ENCODE peak calls at places on chromosomes 7 and 10, in nine cellular contexts. N is A549, Z is dorsolateral prefrontal cortex, F is WERI-Rb-1, K is Panc1, Y is cardiac fibroblast, P is fibroblast of mammary gland, X is fibroblast of villous mesenchyme, C is heart left ventricle. H is an unnamed sample.

GRCh38 chr7:17485368-17485767 is 186.9 kb downstream of the AHR start:
- DNase-seq in K (no peak), P (no peak), F (no peak), C (no peak), Z (no peak), Y (no peak), N (no peak), X (no peak), H (no peak)

GRCh38 chr10:77970869-77971803 is 44.6 kb upstream of the DLG5 start:
- DNase-seq in C (peak), Z (no peak), X (peak), F (no peak), Y (peak), K (peak), N (peak), P (peak), H (peak)

GRCh38 chr10:6507311-6507710 is 72.8 kb downstream of the PRKCQ start:
- DNase-seq in K (no peak), Z (no peak), X (no peak), F (no peak), N (no peak), Y (no peak), C (no peak), P (no peak), H (no peak)

GRCh38 chr7:151233111-151233701 is 923 bp downstream of the CHPF2 start:
- DNase-seq in K (no peak), F (no peak), C (peak), Y (peak), N (peak), Z (no peak), X (peak), P (peak), H (peak)

GRCh38 chr7:83111391-83111790 is 51.3 kb downstream of the PCLO start:
- DNase-seq in P (no peak), F (no peak), X (no peak), Z (no peak), K (no peak), C (no peak), Y (peak), N (no peak), H (no peak)

GRCh38 chr7:269721-270120 is 20.2 kb upstream of the FOXL3 start:
- DNase-seq in F (no peak), X (no peak), C (peak), N (no peak), Y (no peak), Z (no peak), K (no peak), P (no peak), H (no peak)

GRCh38 chr10:70381491-70382421 is 669 bp downstream of the LRRC20 start:
- DNase-seq in F (peak), N (peak), P (no peak), C (peak), Y (peak), X (no peak), Z (peak), K (no peak), H (no peak)

GRCh38 chr10:76401006-76401405 is 969.6 kb downstream of the LRMDA start:
- DNase-seq in F (no peak), K (no peak), X (no peak), Y (no peak), N (no peak), C (no peak), P (peak), Z (no peak), H (no peak)

GRCh38 chr10:35752469-35753450 is 110.7 kb upstream of the FZD8 start:
- DNase-seq in P (peak), Y (peak), N (no peak), Z (no peak), K (no peak), X (peak), F (no peak), C (peak), H (no peak)

GRCh38 chr7:108385834-108386422 is 70.3 kb downstream of the NRCAM start:
- DNase-seq in K (no peak), F (no peak), P (no peak), N (no peak), Y (no peak), X (no peak), Z (no peak), C (no peak), H (no peak)

GRCh38 chr7:35819310-35819709 is 18.5 kb downstream of the SEPTIN7 start:
- DNase-seq in F (no peak), X (no peak), K (no peak), Z (no peak), C (no peak), N (no peak), Y (no peak), P (no peak), H (no peak)

GRCh38 chr10:64396105-64396504 is 874.9 kb downstream of the REEP3 start:
- DNase-seq in K (no peak), P (peak), N (no peak), F (no peak), X (peak), Z (no peak), Y (peak), C (no peak), H (no peak)

GRCh38 chr10:34528320-34528719 is 286.8 kb downstream of the PARD3 start:
- DNase-seq in X (peak), K (no peak), Z (no peak), F (no peak), N (peak), Y (peak), C (no peak), P (peak), H (no peak)

GRCh38 chr10:46033602-46034011 is 3.2 kb upstream of the NCOA4 start:
- DNase-seq in Z (no peak), F (peak), C (peak), P (peak), Y (peak), N (peak), X (peak), K (no peak), H (no peak)

GRCh38 chr7:112453505-112454171 is 3.4 kb downstream of the IFRD1 start:
- DNase-seq in X (peak), C (no peak), Z (no peak), Y (peak), K (no peak), F (no peak), P (peak), N (peak), H (peak)

GRCh38 chr7:112449353-112449752 is 907 bp upstream of the IFRD1 start:
- DNase-seq in Y (no peak), X (no peak), Z (no peak), K (peak), N (peak), F (no peak), P (peak), C (no peak), H (no peak)

GRCh38 chr7:112449902-112450806 is at the start of gene IFRD1:
- DNase-seq in Y (peak), F (peak), X (peak), K (peak), Z (peak), C (peak), N (peak), P (peak), H (peak)

GRCh38 chr7:112450807-112451661 is 774 bp downstream of the IFRD1 start:
- DNase-seq in X (peak), F (peak), Y (peak), K (peak), P (peak), C (peak), N (peak), Z (peak), H (peak)

DNA sequence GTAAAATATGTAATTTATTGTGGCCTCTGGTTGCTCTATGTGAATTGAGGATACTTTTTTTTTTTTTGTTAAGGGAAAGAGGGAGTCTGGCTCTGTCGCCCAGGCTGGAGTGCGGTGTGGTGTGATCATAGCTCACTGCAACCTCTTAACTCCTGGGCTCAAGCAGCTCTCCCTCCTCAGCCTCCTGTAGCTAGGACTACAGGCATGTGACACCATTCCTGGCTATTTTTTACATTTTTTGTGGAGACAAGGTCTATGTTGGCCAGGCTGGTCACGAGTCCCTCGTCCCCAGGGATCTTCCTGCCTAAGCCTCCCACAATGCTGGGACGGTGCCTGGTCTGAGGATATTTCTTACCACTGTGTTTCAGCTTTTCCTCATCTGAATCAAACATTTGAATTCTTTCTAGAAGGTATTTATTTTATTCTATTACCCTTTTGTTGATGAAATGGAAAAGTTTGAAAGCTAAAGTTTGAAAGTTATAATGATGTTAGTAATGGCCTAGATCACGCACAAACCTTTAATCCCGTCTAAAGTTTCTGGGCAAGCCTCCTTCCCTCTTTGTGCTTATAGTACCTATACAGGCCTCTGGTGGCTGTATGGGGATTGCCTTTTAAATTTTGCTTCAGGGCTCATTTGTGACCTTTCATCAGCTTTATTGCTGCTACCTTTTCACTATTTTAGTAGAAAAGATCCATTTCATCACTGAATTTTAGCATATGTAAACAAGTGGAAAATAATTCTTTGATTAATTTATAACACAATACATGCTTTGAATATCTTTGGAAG is 2.0 kb downstream of the IFRD1 start:
- DNase-seq in K (peak), Z (no peak), C (peak), Y (peak), P (peak), X (peak), N (peak), F (no peak), H (no peak)
- TF ChIP-seq CTCF in K (peak), Z (no peak), C (no peak), Y (peak), P (peak), X (no peak), N (no peak), F (peak), H (peak)

DNA sequence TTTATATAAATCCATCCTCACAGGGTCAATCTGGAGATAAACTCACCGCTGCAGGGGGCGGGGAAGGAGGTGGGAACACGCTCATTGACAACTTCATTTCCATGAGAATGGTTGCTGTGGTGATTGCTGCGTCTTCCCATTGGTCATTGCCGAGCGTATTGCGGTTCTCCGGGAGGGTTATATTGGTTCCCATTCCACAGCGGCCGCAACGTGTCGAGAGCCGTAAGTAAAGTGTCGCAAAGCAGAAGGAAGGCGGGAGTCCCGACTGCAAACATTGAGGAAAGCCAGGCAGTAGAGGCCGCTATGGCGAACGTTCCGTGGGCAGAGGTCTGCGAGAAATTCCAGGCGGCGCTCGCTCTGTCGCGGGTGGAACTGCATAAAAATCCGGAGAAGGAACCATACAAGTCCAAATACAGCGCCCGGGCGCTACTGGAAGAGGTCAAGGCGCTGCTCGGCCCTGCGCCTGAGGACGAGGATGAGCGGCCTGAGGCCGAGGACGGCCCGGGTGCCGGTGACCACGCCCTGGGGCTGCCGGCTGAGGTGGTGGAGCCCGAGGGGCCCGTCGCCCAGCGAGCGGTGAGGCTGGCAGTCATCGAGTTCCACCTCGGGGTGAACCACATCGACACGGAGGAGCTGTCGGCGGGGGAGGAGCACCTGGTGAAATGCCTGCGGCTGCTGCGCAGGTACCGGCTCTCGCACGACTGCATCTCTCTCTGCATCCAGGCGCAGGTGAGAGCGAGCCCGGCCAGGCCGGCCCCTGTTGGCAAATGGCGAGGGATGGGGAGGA is at the start of gene KIFBP:
- DNase-seq in Z (peak), C (peak), P (peak), N (peak), X (peak), Y (peak), K (peak), F (peak), H (peak)
- TF ChIP-seq CTCF in Z (peak), C (peak), P (peak), N (peak), X (peak), Y (peak), K (peak), F (peak), H (peak)

GRCh38 chr10:32893431-32893830 is 64.6 kb downstream of the ITGB1 start:
- DNase-seq in Z (no peak), N (peak), K (no peak), Y (no peak), P (peak), F (no peak), C (no peak), X (no peak), H (no peak)
- TF ChIP-seq CTCF in Z (no peak), N (no peak), K (peak), Y (no peak), P (no peak), F (peak), C (no peak), X (no peak), H (no peak)

DNA sequence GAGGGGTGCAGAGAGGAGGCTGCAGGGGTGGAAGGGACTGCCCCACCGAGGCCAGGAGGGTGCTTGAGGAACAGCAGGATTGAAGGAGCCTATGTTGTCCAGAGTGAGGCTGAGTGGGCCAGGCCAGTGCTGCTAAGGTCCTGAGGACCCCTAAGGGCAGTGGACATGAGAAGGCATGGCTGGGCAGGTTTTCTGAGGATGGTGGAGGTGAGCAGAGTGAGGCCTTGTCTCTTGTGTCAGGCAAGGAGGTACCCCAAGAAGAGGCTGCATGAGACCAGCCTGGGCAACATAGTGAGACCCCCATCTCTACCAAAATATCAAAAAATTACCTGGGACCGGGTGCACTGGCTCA is 5.2 kb downstream of the SH2B2 start:
- DNase-seq in C (no peak), Y (no peak), X (no peak), F (no peak), N (no peak), Z (no peak), P (no peak), K (no peak), H (no peak)
- TF ChIP-seq CTCF in C (no peak), Y (no peak), X (no peak), F (no peak), N (no peak), Z (no peak), P (no peak), K (no peak), H (no peak)

DNA sequence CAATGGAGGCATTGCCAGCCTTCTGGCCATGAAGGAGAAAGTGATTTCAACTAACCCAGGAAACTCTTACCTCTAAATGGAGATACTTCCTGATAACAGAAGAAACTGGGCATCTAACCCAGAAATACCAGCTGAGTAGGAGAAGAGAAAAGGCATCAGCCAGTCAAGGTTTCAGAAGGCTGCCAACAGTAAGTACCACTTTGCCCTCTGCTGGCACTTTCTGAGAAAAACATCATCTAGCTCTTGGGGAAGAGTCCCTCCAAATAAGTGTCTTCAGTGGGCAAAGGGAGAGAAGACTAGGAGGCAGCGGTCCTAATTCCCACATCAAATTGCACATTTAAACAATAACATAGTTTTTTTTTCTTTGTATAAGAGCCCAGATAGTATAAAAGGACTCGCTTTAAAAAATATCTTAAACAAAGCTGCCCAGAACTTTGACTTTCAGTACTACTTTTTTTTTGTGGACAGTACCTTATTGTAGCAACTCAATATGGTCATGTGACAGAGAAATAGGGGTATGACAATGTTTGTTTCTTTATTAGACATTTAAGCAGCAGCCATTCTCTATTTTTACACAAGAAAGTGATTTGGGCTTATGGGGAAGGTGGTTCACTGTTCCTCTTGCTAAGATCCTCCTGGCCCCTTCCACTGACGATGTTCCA is 157.3 kb downstream of the CTTNBP2 start:
- DNase-seq in C (no peak), K (peak), N (peak), Z (no peak), X (peak), P (peak), Y (peak), F (peak), H (peak)
- TF ChIP-seq CTCF in C (peak), K (peak), N (peak), Z (peak), X (peak), P (peak), Y (peak), F (peak), H (peak)

GRCh38 chr7:1377111-1377909 is 82.0 kb downstream of the MICALL2 start:
- DNase-seq in F (peak), N (peak), Y (no peak), K (peak), C (no peak), Z (no peak), X (no peak), P (no peak), H (no peak)
- TF ChIP-seq CTCF in F (peak), N (peak), Y (no peak), K (no peak), C (no peak), Z (no peak), X (no peak), P (no peak), H (peak)

GRCh38 chr10:104026762-104027161 is 58.9 kb downstream of the COL17A1 start:
- DNase-seq in Z (no peak), Y (no peak), K (no peak), F (no peak), X (no peak), N (peak), P (no peak), C (no peak), H (no peak)
- TF ChIP-seq CTCF in Z (no peak), Y (no peak), K (no peak), F (no peak), X (no peak), N (no peak), P (no peak), C (no peak), H (no peak)

GRCh38 chr10:74901240-74901827 is 74.9 kb downstream of the KAT6B start:
- DNase-seq in K (no peak), Z (no peak), P (no peak), F (no peak), C (no peak), N (no peak), Y (no peak), X (no peak), H (no peak)

GRCh38 chr10:74901867-74902439 is 75.6 kb downstream of the KAT6B start:
- DNase-seq in F (no peak), K (no peak), Y (no peak), Z (no peak), X (no peak), N (no peak), C (no peak), P (no peak), H (no peak)

GRCh38 chr10:74900297-74900696 is 73.9 kb downstream of the KAT6B start:
- DNase-seq in Y (no peak), Z (no peak), K (no peak), C (no peak), N (no peak), X (no peak), F (no peak), P (no peak), H (no peak)

GRCh38 chr10:74906631-74907030 is 80.2 kb downstream of the KAT6B start:
- DNase-seq in F (no peak), X (no peak), K (no peak), C (no peak), N (no peak), Z (no peak), P (no peak), Y (no peak), H (no peak)

GRCh38 chr10:74903491-74903890 is 77.1 kb downstream of the KAT6B start:
- DNase-seq in P (no peak), Y (no peak), K (no peak), N (no peak), F (no peak), X (no peak), Z (no peak), C (no peak), H (no peak)
- TF ChIP-seq CTCF in P (no peak), Y (no peak), K (no peak), N (no peak), F (no peak), X (no peak), Z (no peak), C (no peak), H (no peak)

H was measured in LNCaP clone FGC.